ENCODE peak calls at places on chromosomes 2 and 18, in ten cellular contexts. One of them, this sample, is unnamed.

GRCh38 chr2:54981409-54981808 is 68.8 kb downstream of the RTN4 start:
- DNase-seq in tibial artery: no peak
- DNase-seq in HTR-8/SVneo: no peak
- DNase-seq in fibroblast of mammary gland: no peak
- DNase-seq in amygdala: no peak
- DNase-seq in frontal cortex: no peak
- DNase-seq in Daoy: no peak
- DNase-seq in B cell: no peak
- DNase-seq in K562: no peak
- DNase-seq in adrenal gland: no peak
- DNase-seq in this sample: no peak

GRCh38 chr2:50752228-50752627 is 279.7 kb downstream of the NRXN1 start:
- DNase-seq in K562: no peak
- DNase-seq in B cell: no peak
- DNase-seq in amygdala: no peak
- DNase-seq in HTR-8/SVneo: no peak
- DNase-seq in adrenal gland: no peak
- DNase-seq in fibroblast of mammary gland: no peak
- DNase-seq in frontal cortex: no peak
- DNase-seq in Daoy: no peak
- DNase-seq in tibial artery: no peak
- DNase-seq in this sample: peak

GRCh38 chr2:39517622-39518021 is 80.5 kb upstream of the MAP4K3 start:
- DNase-seq in K562: no peak
- DNase-seq in amygdala: no peak
- DNase-seq in HTR-8/SVneo: no peak
- DNase-seq in adrenal gland: no peak
- DNase-seq in fibroblast of mammary gland: no peak
- DNase-seq in tibial artery: no peak
- DNase-seq in Daoy: no peak
- DNase-seq in frontal cortex: no peak
- DNase-seq in B cell: no peak
- DNase-seq in this sample: no peak

GRCh38 chr2:164839914-164840457 is 1.6 kb downstream of the COBLL1 start:
- DNase-seq in HTR-8/SVneo: peak
- DNase-seq in B cell: no peak
- DNase-seq in amygdala: no peak
- DNase-seq in adrenal gland: peak
- DNase-seq in frontal cortex: no peak
- DNase-seq in fibroblast of mammary gland: peak
- DNase-seq in K562: no peak
- DNase-seq in Daoy: peak
- DNase-seq in tibial artery: peak
- DNase-seq in this sample: peak

GRCh38 chr2:162041465-162041864 is 32.5 kb downstream of the DPP4 start:
- DNase-seq in Daoy: no peak
- DNase-seq in HTR-8/SVneo: no peak
- DNase-seq in frontal cortex: no peak
- DNase-seq in amygdala: no peak
- DNase-seq in K562: no peak
- DNase-seq in B cell: no peak
- DNase-seq in tibial artery: no peak
- DNase-seq in adrenal gland: no peak
- DNase-seq in fibroblast of mammary gland: no peak
- DNase-seq in this sample: no peak

GRCh38 chr18:49591271-49591670 is 29.4 kb downstream of the LIPG start:
- DNase-seq in adrenal gland: no peak
- DNase-seq in tibial artery: no peak
- DNase-seq in HTR-8/SVneo: no peak
- DNase-seq in frontal cortex: no peak
- DNase-seq in fibroblast of mammary gland: no peak
- DNase-seq in amygdala: no peak
- DNase-seq in Daoy: no peak
- DNase-seq in K562: no peak
- DNase-seq in B cell: no peak
- DNase-seq in this sample: no peak

GRCh38 chr2:173750332-173750731 is 214.8 kb downstream of the SP3 start:
- DNase-seq in frontal cortex: no peak
- DNase-seq in amygdala: no peak
- DNase-seq in fibroblast of mammary gland: peak
- DNase-seq in adrenal gland: no peak
- DNase-seq in K562: no peak
- DNase-seq in B cell: no peak
- DNase-seq in tibial artery: no peak
- DNase-seq in HTR-8/SVneo: no peak
- DNase-seq in Daoy: no peak
- DNase-seq in this sample: peak

GRCh38 chr18:25560369-25560768 is 208.4 kb upstream of the ZNF521 start:
- DNase-seq in B cell: no peak
- DNase-seq in K562: no peak
- DNase-seq in amygdala: no peak
- DNase-seq in Daoy: no peak
- DNase-seq in adrenal gland: peak
- DNase-seq in tibial artery: no peak
- DNase-seq in fibroblast of mammary gland: no peak
- DNase-seq in frontal cortex: no peak
- DNase-seq in HTR-8/SVneo: no peak
- DNase-seq in this sample: no peak

GRCh38 chr2:184860744-184861143 is 262.4 kb downstream of the ZNF804A start:
- DNase-seq in HTR-8/SVneo: no peak
- DNase-seq in amygdala: no peak
- DNase-seq in tibial artery: no peak
- DNase-seq in Daoy: no peak
- DNase-seq in frontal cortex: no peak
- DNase-seq in fibroblast of mammary gland: no peak
- DNase-seq in adrenal gland: no peak
- DNase-seq in K562: no peak
- DNase-seq in B cell: no peak
- DNase-seq in this sample: no peak

GRCh38 chr2:178363252-178363651 is 87.7 kb downstream of the PRKRA start:
- DNase-seq in tibial artery: no peak
- DNase-seq in HTR-8/SVneo: no peak
- DNase-seq in Daoy: no peak
- DNase-seq in B cell: no peak
- DNase-seq in fibroblast of mammary gland: peak
- DNase-seq in amygdala: no peak
- DNase-seq in adrenal gland: peak
- DNase-seq in frontal cortex: no peak
- DNase-seq in K562: no peak
- DNase-seq in this sample: peak

GRCh38 chr2:10028407-10028987 is 14.9 kb upstream of the KLF11 start:
- DNase-seq in HTR-8/SVneo: no peak
- DNase-seq in Daoy: no peak
- DNase-seq in adrenal gland: no peak
- DNase-seq in frontal cortex: no peak
- DNase-seq in fibroblast of mammary gland: no peak
- DNase-seq in tibial artery: no peak
- DNase-seq in amygdala: no peak
- DNase-seq in B cell: no peak
- DNase-seq in K562: peak
- DNase-seq in this sample: no peak

GRCh38 chr18:21602302-21602592 is 1.7 kb upstream of the ESCO1 start:
- DNase-seq in frontal cortex: no peak
- DNase-seq in amygdala: no peak
- DNase-seq in B cell: peak
- DNase-seq in HTR-8/SVneo: no peak
- DNase-seq in Daoy: no peak
- DNase-seq in tibial artery: no peak
- DNase-seq in adrenal gland: no peak
- DNase-seq in fibroblast of mammary gland: no peak
- DNase-seq in K562: no peak
- DNase-seq in this sample: no peak

GRCh38 chr2:174450021-174450816 is 36.6 kb downstream of the GPR155 start:
- DNase-seq in K562: no peak
- DNase-seq in amygdala: no peak
- DNase-seq in fibroblast of mammary gland: no peak
- DNase-seq in frontal cortex: no peak
- DNase-seq in adrenal gland: no peak
- DNase-seq in B cell: no peak
- DNase-seq in Daoy: no peak
- DNase-seq in HTR-8/SVneo: no peak
- DNase-seq in tibial artery: no peak
- DNase-seq in this sample: no peak

GRCh38 chr2:25363733-25364132 is 22.0 kb upstream of the DNMT3A start:
- DNase-seq in fibroblast of mammary gland: no peak
- DNase-seq in adrenal gland: no peak
- DNase-seq in frontal cortex: no peak
- DNase-seq in K562: no peak
- DNase-seq in B cell: no peak
- DNase-seq in HTR-8/SVneo: no peak
- DNase-seq in tibial artery: no peak
- DNase-seq in amygdala: no peak
- DNase-seq in Daoy: no peak
- DNase-seq in this sample: no peak

GRCh38 chr2:199861116-199861774 is 10.3 kb upstream of the FTCDNL1 start:
- DNase-seq in Daoy: no peak
- DNase-seq in amygdala: no peak
- DNase-seq in B cell: no peak
- DNase-seq in frontal cortex: peak
- DNase-seq in adrenal gland: no peak
- DNase-seq in fibroblast of mammary gland: peak
- DNase-seq in tibial artery: no peak
- DNase-seq in HTR-8/SVneo: peak
- DNase-seq in K562: peak
- DNase-seq in this sample: peak

GRCh38 chr18:24677011-24677410 is 216.6 kb downstream of the HRH4 start:
- DNase-seq in HTR-8/SVneo: no peak
- DNase-seq in K562: no peak
- DNase-seq in fibroblast of mammary gland: peak
- DNase-seq in frontal cortex: no peak
- DNase-seq in amygdala: no peak
- DNase-seq in Daoy: no peak
- DNase-seq in B cell: no peak
- DNase-seq in tibial artery: no peak
- DNase-seq in adrenal gland: no peak
- DNase-seq in this sample: peak

GRCh38 chr18:13500227-13500865 is 226.0 kb downstream of the FAM210A start:
- DNase-seq in K562: no peak
- DNase-seq in B cell: no peak
- DNase-seq in amygdala: peak
- DNase-seq in HTR-8/SVneo: peak
- DNase-seq in tibial artery: peak
- DNase-seq in adrenal gland: peak
- DNase-seq in frontal cortex: no peak
- DNase-seq in Daoy: peak
- DNase-seq in fibroblast of mammary gland: peak
- DNase-seq in this sample: peak

This sample was measured in astrocyte.